ENCODE peak calls at places on chromosomes 1 and 21, in four cellular contexts. V, M, D and L are unnamed samples.

GRCh38 chr1:203202431-203203245 is 16.1 kb upstream of the CHI3L1 start:
- DNase-seq in V (no peak), M (no peak), D (no peak), L (no peak)

GRCh38 chr1:209383422-209383821 is 200.1 kb upstream of the CAMK1G start:
- DNase-seq in V (no peak), M (no peak), D (no peak), L (no peak)

GRCh38 chr21:46551636-46552241 is 53.1 kb downstream of the S100B start:
- DNase-seq in V (peak; percentile 6), M (no peak), D (peak; percentile 35), L (no peak)

GRCh38 chr1:224632921-224633321 is 16.8 kb downstream of the CNIH3 start:
- DNase-seq in V (no peak), M (no peak), D (no peak), L (no peak)

GRCh38 chr1:241503444-241503843 is 16.1 kb downstream of the FH start:
- DNase-seq in V (no peak), M (no peak), D (no peak), L (no peak)

GRCh38 chr1:63545780-63546179 is 22.5 kb downstream of the EFCAB7 start:
- DNase-seq in V (no peak), M (no peak), D (no peak), L (no peak)

GRCh38 chr21:34698270-34699015 is 29.6 kb downstream of the CLIC6 start:
- DNase-seq in V (no peak), M (no peak), D (no peak), L (no peak)

GRCh38 chr1:80582980-80583379 is 1217.8 kb upstream of the ADGRL2 start:
- DNase-seq in V (no peak), M (no peak), D (no peak), L (no peak)

GRCh38 chr1:36367067-36367466 is 18.7 kb downstream of the STK40 start:
- DNase-seq in V (no peak), M (no peak), D (no peak), L (no peak)

GRCh38 chr1:42936309-42937078 is 22.2 kb downstream of the SLC2A1 start:
- DNase-seq in V (no peak), M (no peak), D (peak; percentile 48), L (no peak)

GRCh38 chr1:153627797-153628626 is at the start of gene S100A1:
- DNase-seq in V (peak; percentile 93), M (no peak), D (no peak), L (peak; percentile 90)

GRCh38 chr1:172851077-172851476 is 192.2 kb downstream of the FASLG start:
- DNase-seq in V (no peak), M (no peak), D (no peak), L (no peak)

GRCh38 chr1:6000444-6001288 is 8.4 kb upstream of the NPHP4 start:
- DNase-seq in V (no peak), M (no peak), D (no peak), L (no peak)

GRCh38 chr1:93619507-93620168 is 62.0 kb downstream of the BCAR3 start:
- DNase-seq in V (no peak), M (peak; percentile 69), D (no peak), L (no peak)

GRCh38 chr1:230109871-230110667 is 43.0 kb downstream of the GALNT2 start:
- DNase-seq in V (peak; percentile 17), M (no peak), D (peak; percentile 89), L (no peak)

GRCh38 chr1:226308166-226308722 is 720 bp downstream of the LIN9 start:
- DNase-seq in V (peak; percentile 1), M (peak; percentile 11), D (peak; percentile 17), L (no peak)

GRCh38 chr1:203871114-203871875 is 9.9 kb downstream of the SNRPE start:
- DNase-seq in V (peak; percentile 90), M (peak; percentile 65), D (peak; percentile 18), L (peak; percentile 77)

GRCh38 chr21:45253633-45254556 is 33.8 kb downstream of the POFUT2 start:
- DNase-seq in V (no peak), M (no peak), D (no peak), L (no peak)

GRCh38 chr1:192609110-192610079 is 26.6 kb upstream of the RGS13 start:
- DNase-seq in V (peak; percentile 80), M (no peak), D (peak; percentile 52), L (peak; percentile 47)

GRCh38 chr1:38827299-38827698 is 32.3 kb downstream of the RRAGC start:
- DNase-seq in V (no peak), M (no peak), D (no peak), L (no peak)

GRCh38 chr21:44416193-44416592 is 39.1 kb upstream of the LRRC3 start:
- DNase-seq in V (no peak), M (no peak), D (no peak), L (no peak)

GRCh38 chr1:119358661-119359060 is 9.9 kb upstream of the HAO2 start:
- DNase-seq in V (no peak), M (no peak), D (no peak), L (no peak)

GRCh38 chr1:219088778-219089557 is 84.7 kb upstream of the LYPLAL1 start:
- DNase-seq in V (peak; percentile 41), M (no peak), D (no peak), L (peak; percentile 16)

GRCh38 chr1:169395956-169396355 is 28.0 kb downstream of the BLZF1 start:
- DNase-seq in V (no peak), M (no peak), D (no peak), L (no peak)

GRCh38 chr1:30342535-30343141 is 380.7 kb downstream of the MATN1 start:
- DNase-seq in V (no peak), M (no peak), D (no peak), L (no peak)

GRCh38 chr1:171740356-171740863 is 1.5 kb downstream of the VAMP4 start:
- DNase-seq in V (peak; percentile 15), M (no peak), D (no peak), L (no peak)

GRCh38 chr1:31755197-31755611 is 8.9 kb downstream of the ADGRB2 start:
- DNase-seq in V (no peak), M (no peak), D (no peak), L (no peak)

GRCh38 chr1:57741521-57741920 is 317.7 kb upstream of the DAB1 start:
- DNase-seq in V (no peak), M (no peak), D (no peak), L (no peak)

GRCh38 chr21:16330340-16331319 is 600.8 kb downstream of the USP25 start:
- DNase-seq in V (peak; percentile 98), M (peak; percentile 76), D (no peak), L (peak; percentile 94)

GRCh38 chr1:53431244-53431643 is 28.0 kb upstream of the DMRTB1 start:
- DNase-seq in V (no peak), M (no peak), D (no peak), L (no peak)

GRCh38 chr1:201461193-201461657 is 7.8 kb downstream of the PHLDA3 start:
- DNase-seq in V (no peak), M (no peak), D (no peak), L (no peak)

GRCh38 chr1:155019377-155020245 is 14.0 kb downstream of the DCST2 start:
- DNase-seq in V (no peak), M (no peak), D (no peak), L (no peak)

GRCh38 chr1:157831968-157832626 is 9.5 kb downstream of the CD5L start:
- DNase-seq in V (no peak), M (no peak), D (no peak), L (no peak)

GRCh38 chr1:84300991-84301758 is at the start of gene SAMD13:
- DNase-seq in V (peak; percentile 94), M (peak; percentile 85), D (peak; percentile 36), L (peak; percentile 87)

GRCh38 chr1:147758379-147759100 is 1.9 kb downstream of the GJA5 start:
- DNase-seq in V (no peak), M (no peak), D (no peak), L (no peak)

GRCh38 chr1:1311107-1312104 is 3.0 kb downstream of the PUSL1 start:
- DNase-seq in V (no peak), M (no peak), D (no peak), L (no peak)

GRCh38 chr1:11735854-11736745 is at the start of gene AGTRAP:
- DNase-seq in V (peak; percentile 91), M (peak; percentile 93), D (peak; percentile 89), L (peak; percentile 94)

GRCh38 chr1:22375601-22376000 is 76.0 kb upstream of the ZBTB40 start:
- DNase-seq in V (no peak), M (no peak), D (no peak), L (no peak)

GRCh38 chr21:41032536-41032935 is 135.4 kb upstream of the BACE2 start:
- DNase-seq in V (no peak), M (no peak), D (no peak), L (no peak)